ENCODE peak calls at places on chromosomes 12 and 14, in five cellular contexts. Y is stimulated activated naive CD8-positive, alpha-beta T cell treated with anti-CD3 and anti-CD28 coated beads, Interleukin-15, amount 100 ng/mL, for 72 hours; N is right cardiac atrium; O is CD8-positive, alpha-beta T cell; R is gastroesophageal sphincter. H is an unnamed sample.

GRCh38 chr14:30283822-30284446 is 275.0 kb upstream of the G2E3 start:
- ATAC-seq in Y (no peak), N (no peak), O (no peak), R (no peak), H (no peak)

GRCh38 chr12:75910452-75910722 is 121.2 kb downstream of the PHLDA1 start:
- ATAC-seq in Y (no peak), N (no peak), O (no peak), R (no peak), H (no peak)

GRCh38 chr12:98325003-98325402 is 190.4 kb upstream of the TMPO start:
- ATAC-seq in Y (peak; percentile 46), N (no peak), O (no peak), R (no peak), H (peak; percentile 40)

GRCh38 chr14:88045705-88046104 is 40.8 kb downstream of the GPR65 start:
- ATAC-seq in Y (no peak), N (peak; percentile 21), O (no peak), R (peak; percentile 48), H (no peak)

GRCh38 chr12:111425655-111426054 is 19.9 kb downstream of the SH2B3 start:
- ATAC-seq in Y (no peak), N (peak; percentile 40), O (no peak), R (no peak), H (no peak)

GRCh38 chr12:109084425-109084824 is 8.8 kb downstream of the ALKBH2 start:
- ATAC-seq in Y (no peak), N (no peak), O (no peak), R (no peak), H (no peak)

GRCh38 chr12:90978117-90978770 is 23.3 kb upstream of the CCER1 start:
- ATAC-seq in Y (peak; percentile 78), N (peak; percentile 74), O (no peak), R (peak; percentile 63), H (peak; percentile 49)

GRCh38 chr12:39467432-39467870 is 24.5 kb upstream of the KIF21A start:
- ATAC-seq in Y (peak; percentile 98), N (no peak), O (peak; percentile 61), R (no peak), H (peak; percentile 43)

GRCh38 chr14:91302391-91302790 is 57.9 kb upstream of the GPR68 start:
- ATAC-seq in Y (peak; percentile 86), N (no peak), O (no peak), R (no peak), H (peak; percentile 82)

GRCh38 chr14:104462651-104463630 is 116.6 kb upstream of the C14orf180 start:
- ATAC-seq in Y (peak; percentile 23), N (no peak), O (no peak), R (no peak), H (no peak)

GRCh38 chr14:54568821-54569591 is 2.1 kb downstream of the SAMD4A start:
- ATAC-seq in Y (no peak), N (no peak), O (no peak), R (no peak), H (no peak)

GRCh38 chr12:26378721-26379120 is 183.3 kb downstream of the SSPN start:
- ATAC-seq in Y (no peak), N (peak; percentile 91), O (no peak), R (no peak), H (no peak)

GRCh38 chr12:124203176-124203575 is 91.7 kb upstream of the RFLNA start:
- ATAC-seq in Y (no peak), N (no peak), O (no peak), R (no peak), H (no peak)

GRCh38 chr14:30597496-30597895 is 24.6 kb upstream of the SCFD1 start:
- ATAC-seq in Y (no peak), N (no peak), O (no peak), R (no peak), H (no peak)

GRCh38 chr12:110234197-110235154 is 46.6 kb upstream of the ATP2A2 start:
- ATAC-seq in Y (no peak), N (peak; percentile 47), O (no peak), R (no peak), H (no peak)

GRCh38 chr12:96360550-96360949 is 39.7 kb downstream of the CDK17 start:
- ATAC-seq in Y (no peak), N (peak; percentile 39), O (no peak), R (no peak), H (no peak)

GRCh38 chr12:110578522-110579238 is 4.4 kb downstream of the PPTC7 start:
- ATAC-seq in Y (peak; percentile 41), N (no peak), O (no peak), R (no peak), H (no peak)

GRCh38 chr14:78491015-78491414 is 320.8 kb downstream of the NRXN3 start:
- ATAC-seq in Y (no peak), N (no peak), O (no peak), R (no peak), H (no peak)

GRCh38 chr12:3530548-3530947 is 39.5 kb downstream of the PRMT8 start:
- ATAC-seq in Y (no peak), N (peak; percentile 83), O (no peak), R (no peak), H (no peak)

GRCh38 chr14:86391085-86391484 is 861.1 kb downstream of the FLRT2 start:
- ATAC-seq in Y (no peak), N (no peak), O (no peak), R (no peak), H (no peak)

GRCh38 chr14:94051779-94052178 is 25.6 kb downstream of the OTUB2 start:
- ATAC-seq in Y (no peak), N (no peak), O (no peak), R (no peak), H (no peak)

GRCh38 chr12:3164454-3165310 is 87.5 kb downstream of the TSPAN9 start:
- ATAC-seq in Y (no peak), N (peak; percentile 63), O (no peak), R (no peak), H (no peak)

GRCh38 chr12:15996254-15996653 is 85.1 kb downstream of the DERA start:
- ATAC-seq in Y (no peak), N (peak; percentile 88), O (no peak), R (no peak), H (no peak)

GRCh38 chr12:2259368-2259767 is 206.6 kb downstream of the CACNA1C start:
- ATAC-seq in Y (peak; percentile 66), N (no peak), O (no peak), R (no peak), H (no peak)

GRCh38 chr12:9721394-9722092 is 11.4 kb downstream of the CLECL1 start:
- ATAC-seq in Y (no peak), N (no peak), O (no peak), R (no peak), H (peak; percentile 94)

GRCh38 chr12:32828552-32828951 is 68.0 kb downstream of the PKP2 start:
- ATAC-seq in Y (no peak), N (peak; percentile 14), O (no peak), R (no peak), H (no peak)

GRCh38 chr12:51131745-51132521 is 41.0 kb downstream of the TFCP2 start:
- ATAC-seq in Y (no peak), N (no peak), O (no peak), R (no peak), H (no peak)

GRCh38 chr12:74602881-74603523 is 65.4 kb downstream of the ATXN7L3B start:
- ATAC-seq in Y (no peak), N (no peak), O (no peak), R (no peak), H (no peak)

GRCh38 chr14:56844603-56845002 is 34.3 kb upstream of the OTX2 start:
- ATAC-seq in Y (no peak), N (no peak), O (no peak), R (no peak), H (no peak)

GRCh38 chr14:34060747-34061050 is 109.8 kb upstream of the EGLN3 start:
- ATAC-seq in Y (no peak), N (no peak), O (no peak), R (no peak), H (no peak)